ENCODE peak calls at places on chromosome 3, in ten cellular contexts. One of them, this sample, is unnamed.

GRCh38 chr3:129557737-129558037 is 14.7 kb downstream of the H1-8 start:
- DNase-seq in hypothalamus: no peak
- DNase-seq in progenitor cell of endocrine pancreas: no peak
- DNase-seq in HTR-8/SVneo: no peak
- DNase-seq in naive thymus-derived CD4-positive, alpha-beta T cell: no peak
- DNase-seq in AG08395: no peak
- DNase-seq in thyroid gland: no peak
- DNase-seq in dermis microvascular lymphatic vessel endothelial cell: no peak
- DNase-seq in Daoy: no peak
- DNase-seq in activated T-cell treated with anti-CD3 and anti-CD28 coated beads, Interleukin-2, amount 50 U/mL, for 72 hours: no peak
- DNase-seq in this sample: no peak

GRCh38 chr3:4690277-4690676 is 197.1 kb downstream of the ITPR1 start:
- DNase-seq in hypothalamus: no peak
- DNase-seq in progenitor cell of endocrine pancreas: no peak
- DNase-seq in HTR-8/SVneo: no peak
- DNase-seq in naive thymus-derived CD4-positive, alpha-beta T cell: no peak
- DNase-seq in AG08395: no peak
- DNase-seq in thyroid gland: no peak
- DNase-seq in dermis microvascular lymphatic vessel endothelial cell: no peak
- DNase-seq in Daoy: no peak
- DNase-seq in activated T-cell treated with anti-CD3 and anti-CD28 coated beads, Interleukin-2, amount 50 U/mL, for 72 hours: no peak
- DNase-seq in this sample: no peak

GRCh38 chr3:50157821-50158556 is 2.9 kb downstream of the SEMA3F start:
- DNase-seq in hypothalamus: no peak
- DNase-seq in progenitor cell of endocrine pancreas: no peak
- DNase-seq in HTR-8/SVneo: no peak
- DNase-seq in naive thymus-derived CD4-positive, alpha-beta T cell: no peak
- DNase-seq in AG08395: no peak
- DNase-seq in thyroid gland: peak; percentile 61
- DNase-seq in dermis microvascular lymphatic vessel endothelial cell: peak; percentile 54
- DNase-seq in Daoy: no peak
- DNase-seq in activated T-cell treated with anti-CD3 and anti-CD28 coated beads, Interleukin-2, amount 50 U/mL, for 72 hours: no peak
- DNase-seq in this sample: no peak

GRCh38 chr3:71453822-71454512 is 129.6 kb downstream of the FOXP1 start:
- DNase-seq in hypothalamus: no peak
- DNase-seq in progenitor cell of endocrine pancreas: no peak
- DNase-seq in HTR-8/SVneo: no peak
- DNase-seq in naive thymus-derived CD4-positive, alpha-beta T cell: peak; percentile 64
- DNase-seq in AG08395: no peak
- DNase-seq in thyroid gland: no peak
- DNase-seq in dermis microvascular lymphatic vessel endothelial cell: no peak
- DNase-seq in Daoy: no peak
- DNase-seq in activated T-cell treated with anti-CD3 and anti-CD28 coated beads, Interleukin-2, amount 50 U/mL, for 72 hours: no peak
- DNase-seq in this sample: no peak

GRCh38 chr3:3636815-3637214 is 162.4 kb upstream of the LRRN1 start:
- DNase-seq in hypothalamus: no peak
- DNase-seq in progenitor cell of endocrine pancreas: no peak
- DNase-seq in HTR-8/SVneo: no peak
- DNase-seq in naive thymus-derived CD4-positive, alpha-beta T cell: no peak
- DNase-seq in AG08395: no peak
- DNase-seq in thyroid gland: no peak
- DNase-seq in dermis microvascular lymphatic vessel endothelial cell: no peak
- DNase-seq in Daoy: no peak
- DNase-seq in activated T-cell treated with anti-CD3 and anti-CD28 coated beads, Interleukin-2, amount 50 U/mL, for 72 hours: no peak
- DNase-seq in this sample: no peak

GRCh38 chr3:189330066-189330465 is 158.3 kb downstream of the TPRG1 start:
- DNase-seq in hypothalamus: no peak
- DNase-seq in progenitor cell of endocrine pancreas: no peak
- DNase-seq in HTR-8/SVneo: no peak
- DNase-seq in naive thymus-derived CD4-positive, alpha-beta T cell: no peak
- DNase-seq in AG08395: no peak
- DNase-seq in thyroid gland: no peak
- DNase-seq in dermis microvascular lymphatic vessel endothelial cell: no peak
- DNase-seq in Daoy: no peak
- DNase-seq in activated T-cell treated with anti-CD3 and anti-CD28 coated beads, Interleukin-2, amount 50 U/mL, for 72 hours: no peak
- DNase-seq in this sample: no peak

GRCh38 chr3:189041482-189042090 is 130.2 kb upstream of the TPRG1 start:
- DNase-seq in hypothalamus: no peak
- DNase-seq in progenitor cell of endocrine pancreas: no peak
- DNase-seq in HTR-8/SVneo: peak; percentile 32
- DNase-seq in naive thymus-derived CD4-positive, alpha-beta T cell: peak; percentile 74
- DNase-seq in AG08395: no peak
- DNase-seq in thyroid gland: peak; percentile 52
- DNase-seq in dermis microvascular lymphatic vessel endothelial cell: peak; percentile 63
- DNase-seq in Daoy: peak; percentile 62
- DNase-seq in activated T-cell treated with anti-CD3 and anti-CD28 coated beads, Interleukin-2, amount 50 U/mL, for 72 hours: peak; percentile 82
- DNase-seq in this sample: no peak

GRCh38 chr3:116085456-116085855 is 359.8 kb downstream of the LSAMP start:
- DNase-seq in hypothalamus: no peak
- DNase-seq in progenitor cell of endocrine pancreas: no peak
- DNase-seq in HTR-8/SVneo: no peak
- DNase-seq in naive thymus-derived CD4-positive, alpha-beta T cell: no peak
- DNase-seq in AG08395: no peak
- DNase-seq in thyroid gland: no peak
- DNase-seq in dermis microvascular lymphatic vessel endothelial cell: no peak
- DNase-seq in Daoy: no peak
- DNase-seq in activated T-cell treated with anti-CD3 and anti-CD28 coated beads, Interleukin-2, amount 50 U/mL, for 72 hours: no peak
- DNase-seq in this sample: no peak

GRCh38 chr3:81173514-81173913 is 587.9 kb downstream of the GBE1 start:
- DNase-seq in hypothalamus: no peak
- DNase-seq in progenitor cell of endocrine pancreas: no peak
- DNase-seq in HTR-8/SVneo: no peak
- DNase-seq in naive thymus-derived CD4-positive, alpha-beta T cell: no peak
- DNase-seq in AG08395: no peak
- DNase-seq in thyroid gland: no peak
- DNase-seq in dermis microvascular lymphatic vessel endothelial cell: peak; percentile 12
- DNase-seq in Daoy: peak; percentile 1
- DNase-seq in activated T-cell treated with anti-CD3 and anti-CD28 coated beads, Interleukin-2, amount 50 U/mL, for 72 hours: no peak
- DNase-seq in this sample: no peak

GRCh38 chr3:119579366-119580147 is at the start of gene ADPRH:
- DNase-seq in hypothalamus: peak; percentile 28
- DNase-seq in progenitor cell of endocrine pancreas: peak; percentile 63
- DNase-seq in HTR-8/SVneo: peak; percentile 61
- DNase-seq in naive thymus-derived CD4-positive, alpha-beta T cell: peak; percentile 13
- DNase-seq in AG08395: peak; percentile 77
- DNase-seq in thyroid gland: peak; percentile 91
- DNase-seq in dermis microvascular lymphatic vessel endothelial cell: peak; percentile 74
- DNase-seq in Daoy: peak; percentile 73
- DNase-seq in activated T-cell treated with anti-CD3 and anti-CD28 coated beads, Interleukin-2, amount 50 U/mL, for 72 hours: peak; percentile 77
- DNase-seq in this sample: no peak

GRCh38 chr3:39869890-39870289 is 60.5 kb downstream of the MYRIP start:
- DNase-seq in hypothalamus: no peak
- DNase-seq in progenitor cell of endocrine pancreas: no peak
- DNase-seq in HTR-8/SVneo: no peak
- DNase-seq in naive thymus-derived CD4-positive, alpha-beta T cell: no peak
- DNase-seq in AG08395: no peak
- DNase-seq in thyroid gland: no peak
- DNase-seq in dermis microvascular lymphatic vessel endothelial cell: no peak
- DNase-seq in Daoy: no peak
- DNase-seq in activated T-cell treated with anti-CD3 and anti-CD28 coated beads, Interleukin-2, amount 50 U/mL, for 72 hours: no peak
- DNase-seq in this sample: no peak

GRCh38 chr3:187490366-187490765 is 122.2 kb downstream of the RTP4 start:
- DNase-seq in hypothalamus: no peak
- DNase-seq in progenitor cell of endocrine pancreas: no peak
- DNase-seq in HTR-8/SVneo: no peak
- DNase-seq in naive thymus-derived CD4-positive, alpha-beta T cell: no peak
- DNase-seq in AG08395: no peak
- DNase-seq in thyroid gland: no peak
- DNase-seq in dermis microvascular lymphatic vessel endothelial cell: no peak
- DNase-seq in Daoy: no peak
- DNase-seq in activated T-cell treated with anti-CD3 and anti-CD28 coated beads, Interleukin-2, amount 50 U/mL, for 72 hours: no peak
- DNase-seq in this sample: no peak

GRCh38 chr3:141905129-141905528 is 28.7 kb downstream of the ATP1B3 start:
- DNase-seq in hypothalamus: no peak
- DNase-seq in progenitor cell of endocrine pancreas: no peak
- DNase-seq in HTR-8/SVneo: no peak
- DNase-seq in naive thymus-derived CD4-positive, alpha-beta T cell: no peak
- DNase-seq in AG08395: no peak
- DNase-seq in thyroid gland: no peak
- DNase-seq in dermis microvascular lymphatic vessel endothelial cell: no peak
- DNase-seq in Daoy: no peak
- DNase-seq in activated T-cell treated with anti-CD3 and anti-CD28 coated beads, Interleukin-2, amount 50 U/mL, for 72 hours: no peak
- DNase-seq in this sample: no peak

GRCh38 chr3:143237036-143237688 is 117.6 kb downstream of the CHST2 start:
- DNase-seq in hypothalamus: no peak
- DNase-seq in progenitor cell of endocrine pancreas: no peak
- DNase-seq in HTR-8/SVneo: no peak
- DNase-seq in naive thymus-derived CD4-positive, alpha-beta T cell: no peak
- DNase-seq in AG08395: no peak
- DNase-seq in thyroid gland: no peak
- DNase-seq in dermis microvascular lymphatic vessel endothelial cell: no peak
- DNase-seq in Daoy: peak; percentile 18
- DNase-seq in activated T-cell treated with anti-CD3 and anti-CD28 coated beads, Interleukin-2, amount 50 U/mL, for 72 hours: no peak
- DNase-seq in this sample: no peak

GRCh38 chr3:120344349-120344748 is 4.8 kb downstream of the LRRC58 start:
- DNase-seq in hypothalamus: no peak
- DNase-seq in progenitor cell of endocrine pancreas: no peak
- DNase-seq in HTR-8/SVneo: no peak
- DNase-seq in naive thymus-derived CD4-positive, alpha-beta T cell: peak; percentile 34
- DNase-seq in AG08395: peak; percentile 4
- DNase-seq in thyroid gland: no peak
- DNase-seq in dermis microvascular lymphatic vessel endothelial cell: no peak
- DNase-seq in Daoy: no peak
- DNase-seq in activated T-cell treated with anti-CD3 and anti-CD28 coated beads, Interleukin-2, amount 50 U/mL, for 72 hours: peak; percentile 12
- DNase-seq in this sample: no peak

GRCh38 chr3:176855901-176856486 is 341.3 kb downstream of the TBL1XR1 start:
- DNase-seq in hypothalamus: no peak
- DNase-seq in progenitor cell of endocrine pancreas: no peak
- DNase-seq in HTR-8/SVneo: no peak
- DNase-seq in naive thymus-derived CD4-positive, alpha-beta T cell: no peak
- DNase-seq in AG08395: no peak
- DNase-seq in thyroid gland: no peak
- DNase-seq in dermis microvascular lymphatic vessel endothelial cell: no peak
- DNase-seq in Daoy: no peak
- DNase-seq in activated T-cell treated with anti-CD3 and anti-CD28 coated beads, Interleukin-2, amount 50 U/mL, for 72 hours: no peak
- DNase-seq in this sample: no peak

GRCh38 chr3:98008751-98009373 is 26.3 kb downstream of the GABRR3 start:
- DNase-seq in hypothalamus: no peak
- DNase-seq in progenitor cell of endocrine pancreas: no peak
- DNase-seq in HTR-8/SVneo: no peak
- DNase-seq in naive thymus-derived CD4-positive, alpha-beta T cell: no peak
- DNase-seq in AG08395: no peak
- DNase-seq in thyroid gland: no peak
- DNase-seq in dermis microvascular lymphatic vessel endothelial cell: no peak
- DNase-seq in Daoy: no peak
- DNase-seq in activated T-cell treated with anti-CD3 and anti-CD28 coated beads, Interleukin-2, amount 50 U/mL, for 72 hours: no peak
- DNase-seq in this sample: no peak

GRCh38 chr3:101938262-101938847 is 89.0 kb downstream of the NFKBIZ start:
- DNase-seq in hypothalamus: no peak
- DNase-seq in progenitor cell of endocrine pancreas: no peak
- DNase-seq in HTR-8/SVneo: no peak
- DNase-seq in naive thymus-derived CD4-positive, alpha-beta T cell: peak; percentile 37
- DNase-seq in AG08395: no peak
- DNase-seq in thyroid gland: no peak
- DNase-seq in dermis microvascular lymphatic vessel endothelial cell: no peak
- DNase-seq in Daoy: no peak
- DNase-seq in activated T-cell treated with anti-CD3 and anti-CD28 coated beads, Interleukin-2, amount 50 U/mL, for 72 hours: no peak
- DNase-seq in this sample: no peak

GRCh38 chr3:23221136-23221535 is 18.0 kb downstream of the UBE2E2 start:
- DNase-seq in hypothalamus: no peak
- DNase-seq in progenitor cell of endocrine pancreas: no peak
- DNase-seq in HTR-8/SVneo: no peak
- DNase-seq in naive thymus-derived CD4-positive, alpha-beta T cell: no peak
- DNase-seq in AG08395: no peak
- DNase-seq in thyroid gland: no peak
- DNase-seq in dermis microvascular lymphatic vessel endothelial cell: no peak
- DNase-seq in Daoy: no peak
- DNase-seq in activated T-cell treated with anti-CD3 and anti-CD28 coated beads, Interleukin-2, amount 50 U/mL, for 72 hours: no peak
- DNase-seq in this sample: no peak

GRCh38 chr3:119731545-119732343 is 28.9 kb downstream of the CFAP91 start:
- DNase-seq in hypothalamus: no peak
- DNase-seq in progenitor cell of endocrine pancreas: no peak
- DNase-seq in HTR-8/SVneo: peak; percentile 10
- DNase-seq in naive thymus-derived CD4-positive, alpha-beta T cell: no peak
- DNase-seq in AG08395: peak; percentile 43
- DNase-seq in thyroid gland: no peak
- DNase-seq in dermis microvascular lymphatic vessel endothelial cell: peak; percentile 88
- DNase-seq in Daoy: peak; percentile 51
- DNase-seq in activated T-cell treated with anti-CD3 and anti-CD28 coated beads, Interleukin-2, amount 50 U/mL, for 72 hours: no peak
- DNase-seq in this sample: peak; percentile 22

GRCh38 chr3:99866167-99866810 is 48.6 kb downstream of the CMSS1 start:
- DNase-seq in hypothalamus: no peak
- DNase-seq in progenitor cell of endocrine pancreas: no peak
- DNase-seq in HTR-8/SVneo: no peak
- DNase-seq in naive thymus-derived CD4-positive, alpha-beta T cell: no peak
- DNase-seq in AG08395: peak; percentile 69
- DNase-seq in thyroid gland: no peak
- DNase-seq in dermis microvascular lymphatic vessel endothelial cell: no peak
- DNase-seq in Daoy: peak; percentile 47
- DNase-seq in activated T-cell treated with anti-CD3 and anti-CD28 coated beads, Interleukin-2, amount 50 U/mL, for 72 hours: peak; percentile 29
- DNase-seq in this sample: no peak

GRCh38 chr3:190696777-190697501 is 165.6 kb downstream of the GMNC start:
- DNase-seq in hypothalamus: peak; percentile 13
- DNase-seq in progenitor cell of endocrine pancreas: no peak
- DNase-seq in HTR-8/SVneo: peak; percentile 12
- DNase-seq in naive thymus-derived CD4-positive, alpha-beta T cell: no peak
- DNase-seq in AG08395: peak; percentile 44
- DNase-seq in thyroid gland: no peak
- DNase-seq in dermis microvascular lymphatic vessel endothelial cell: peak; percentile 42
- DNase-seq in Daoy: peak; percentile 11
- DNase-seq in activated T-cell treated with anti-CD3 and anti-CD28 coated beads, Interleukin-2, amount 50 U/mL, for 72 hours: no peak
- DNase-seq in this sample: no peak

GRCh38 chr3:151925419-151925818 is 52.0 kb downstream of the SUCNR1 start:
- DNase-seq in hypothalamus: no peak
- DNase-seq in progenitor cell of endocrine pancreas: no peak
- DNase-seq in HTR-8/SVneo: no peak
- DNase-seq in naive thymus-derived CD4-positive, alpha-beta T cell: no peak
- DNase-seq in AG08395: no peak
- DNase-seq in thyroid gland: no peak
- DNase-seq in dermis microvascular lymphatic vessel endothelial cell: no peak
- DNase-seq in Daoy: peak; percentile 76
- DNase-seq in activated T-cell treated with anti-CD3 and anti-CD28 coated beads, Interleukin-2, amount 50 U/mL, for 72 hours: peak; percentile 36
- DNase-seq in this sample: no peak

GRCh38 chr3:53597136-53597915 is 102.9 kb downstream of the CACNA1D start:
- DNase-seq in hypothalamus: no peak
- DNase-seq in progenitor cell of endocrine pancreas: no peak
- DNase-seq in HTR-8/SVneo: no peak
- DNase-seq in naive thymus-derived CD4-positive, alpha-beta T cell: peak; percentile 3
- DNase-seq in AG08395: no peak
- DNase-seq in thyroid gland: no peak
- DNase-seq in dermis microvascular lymphatic vessel endothelial cell: peak; percentile 15
- DNase-seq in Daoy: no peak
- DNase-seq in activated T-cell treated with anti-CD3 and anti-CD28 coated beads, Interleukin-2, amount 50 U/mL, for 72 hours: no peak
- DNase-seq in this sample: no peak

GRCh38 chr3:186109897-186110803 is 1.3 kb upstream of the ETV5 start:
- DNase-seq in hypothalamus: peak; percentile 48
- DNase-seq in progenitor cell of endocrine pancreas: no peak
- DNase-seq in HTR-8/SVneo: peak; percentile 23
- DNase-seq in naive thymus-derived CD4-positive, alpha-beta T cell: peak; percentile 11
- DNase-seq in AG08395: peak; percentile 25
- DNase-seq in thyroid gland: peak; percentile 26
- DNase-seq in dermis microvascular lymphatic vessel endothelial cell: peak; percentile 14
- DNase-seq in Daoy: peak; percentile 29
- DNase-seq in activated T-cell treated with anti-CD3 and anti-CD28 coated beads, Interleukin-2, amount 50 U/mL, for 72 hours: peak; percentile 10
- DNase-seq in this sample: no peak

GRCh38 chr3:56773588-56774330 is 28.0 kb downstream of the ARHGEF3 start:
- DNase-seq in hypothalamus: no peak
- DNase-seq in progenitor cell of endocrine pancreas: no peak
- DNase-seq in HTR-8/SVneo: no peak
- DNase-seq in naive thymus-derived CD4-positive, alpha-beta T cell: no peak
- DNase-seq in AG08395: no peak
- DNase-seq in thyroid gland: no peak
- DNase-seq in dermis microvascular lymphatic vessel endothelial cell: no peak
- DNase-seq in Daoy: no peak
- DNase-seq in activated T-cell treated with anti-CD3 and anti-CD28 coated beads, Interleukin-2, amount 50 U/mL, for 72 hours: no peak
- DNase-seq in this sample: no peak

GRCh38 chr3:108329508-108329907 is 33.2 kb downstream of the HHLA2 start:
- DNase-seq in hypothalamus: no peak
- DNase-seq in progenitor cell of endocrine pancreas: no peak
- DNase-seq in HTR-8/SVneo: no peak
- DNase-seq in naive thymus-derived CD4-positive, alpha-beta T cell: no peak
- DNase-seq in AG08395: no peak
- DNase-seq in thyroid gland: no peak
- DNase-seq in dermis microvascular lymphatic vessel endothelial cell: no peak
- DNase-seq in Daoy: no peak
- DNase-seq in activated T-cell treated with anti-CD3 and anti-CD28 coated beads, Interleukin-2, amount 50 U/mL, for 72 hours: no peak
- DNase-seq in this sample: no peak

GRCh38 chr3:70959506-70959905 is 624.0 kb downstream of the FOXP1 start:
- DNase-seq in hypothalamus: no peak
- DNase-seq in progenitor cell of endocrine pancreas: no peak
- DNase-seq in HTR-8/SVneo: no peak
- DNase-seq in naive thymus-derived CD4-positive, alpha-beta T cell: no peak
- DNase-seq in AG08395: no peak
- DNase-seq in thyroid gland: no peak
- DNase-seq in dermis microvascular lymphatic vessel endothelial cell: no peak
- DNase-seq in Daoy: no peak
- DNase-seq in activated T-cell treated with anti-CD3 and anti-CD28 coated beads, Interleukin-2, amount 50 U/mL, for 72 hours: no peak
- DNase-seq in this sample: no peak

This sample was measured in dorsolateral prefrontal cortex.